ENCODE peak calls at places on chromosomes 11 and 22, in eight cellular contexts. D is neural progenitor cell, F is hepatocyte, O is HepG2, C is OCI-LY7, P is PC-3, J is GM23338, M is IMR-90. V is an unnamed sample.

GRCh38 chr22:42412744-42413220 is 19.4 kb downstream of the NFAM1 start:
- DNase-seq in D (peak; percentile 38), F (no peak), O (no peak), C (no peak), P (no peak), J (peak; percentile 75), M (no peak), V (no peak)

GRCh38 chr22:24200616-24201212 is 19.4 kb downstream of the SUSD2 start:
- DNase-seq in D (no peak), F (no peak), O (peak; percentile 86), C (no peak), P (peak; percentile 65), J (no peak), M (peak; percentile 51), V (peak; percentile 74)

GRCh38 chr11:75777461-75778110 is 9.0 kb downstream of the DGAT2 start:
- DNase-seq in D (no peak), F (no peak), O (no peak), C (no peak), P (peak; percentile 37), J (no peak), M (no peak), V (no peak)

GRCh38 chr11:9301720-9302119 is 12.7 kb downstream of the TMEM41B start:
- DNase-seq in D (no peak), F (no peak), O (no peak), C (no peak), P (no peak), J (no peak), M (no peak), V (no peak)

GRCh38 chr22:43013355-43014061 is 1.4 kb downstream of the PACSIN2 start:
- DNase-seq in D (no peak), F (peak; percentile 33), O (peak; percentile 27), C (peak; percentile 25), P (peak; percentile 35), J (no peak), M (no peak), V (peak; percentile 64)

GRCh38 chr22:31272522-31273446 is 19.5 kb downstream of the PIK3IP1 start:
- DNase-seq in D (peak; percentile 89), F (peak; percentile 83), O (peak; percentile 52), C (peak; percentile 66), P (peak; percentile 66), J (peak; percentile 91), M (peak; percentile 67), V (peak; percentile 67)

GRCh38 chr22:50627914-50628542 is at the start of gene ARSA:
- DNase-seq in D (peak; percentile 95), F (peak; percentile 92), O (peak; percentile 70), C (peak; percentile 90), P (peak; percentile 79), J (peak; percentile 88), M (peak; percentile 81), V (peak; percentile 77)

GRCh38 chr11:76067099-76067498 is 139.2 kb downstream of the WNT11 start:
- DNase-seq in D (no peak), F (no peak), O (no peak), C (no peak), P (no peak), J (no peak), M (peak; percentile 35), V (no peak)

GRCh38 chr11:76835928-76836612 is 24.6 kb upstream of the ACER3 start:
- DNase-seq in D (no peak), F (peak; percentile 53), O (no peak), C (no peak), P (peak; percentile 94), J (no peak), M (peak; percentile 68), V (peak; percentile 64)

GRCh38 chr22:35727436-35727835 is 9.8 kb downstream of the APOL5 start:
- DNase-seq in D (no peak), F (no peak), O (no peak), C (no peak), P (no peak), J (no peak), M (peak; percentile 50), V (no peak)

GRCh38 chr11:78319453-78319955 is 98.1 kb downstream of the GAB2 start:
- DNase-seq in D (no peak), F (peak; percentile 11), O (no peak), C (no peak), P (peak; percentile 8), J (no peak), M (peak; percentile 69), V (peak; percentile 36)

GRCh38 chr11:59069082-59069481 is 17.0 kb upstream of the GLYATL1B start:
- DNase-seq in D (no peak), F (no peak), O (no peak), C (no peak), P (peak; percentile 32), J (no peak), M (peak; percentile 5), V (no peak)

GRCh38 chr11:65822760-65823528 is 10.8 kb upstream of the SNX32 start:
- DNase-seq in D (no peak), F (no peak), O (no peak), C (no peak), P (no peak), J (no peak), M (no peak), V (no peak)

GRCh38 chr22:42127606-42128005 is 3.0 kb downstream of the CYP2D6 start:
- DNase-seq in D (no peak), F (no peak), O (no peak), C (no peak), P (no peak), J (no peak), M (no peak), V (no peak)

GRCh38 chr11:72352859-72353551 is 81.3 kb downstream of the CLPB start:
- DNase-seq in D (peak; percentile 67), F (peak; percentile 75), O (no peak), C (no peak), P (no peak), J (peak; percentile 61), M (peak; percentile 85), V (no peak)

GRCh38 chr11:24567380-24567779 is 70.5 kb downstream of the LUZP2 start:
- DNase-seq in D (no peak), F (no peak), O (no peak), C (no peak), P (no peak), J (no peak), M (no peak), V (no peak)
- H2AFZ ChIP-seq in D (no peak overlapping the region), F (no peak overlapping the region), O (no peak overlapping the region), C (no peak overlapping the region), P (no peak overlapping the region), J (no peak overlapping the region), M (no peak overlapping the region), V (peak overlapping the region; percentile 29)

GRCh38 chr22:38882972-38883622 is 11.1 kb upstream of the CBX6 start:
- DNase-seq in D (no peak), F (no peak), O (no peak), C (no peak), P (no peak), J (no peak), M (no peak), V (no peak)
- H2AFZ ChIP-seq in D (no peak overlapping the region), F (no peak overlapping the region), O (no peak overlapping the region), C (no peak overlapping the region), P (no peak overlapping the region), J (peak overlapping the region; percentile 53), M (peak overlapping the region; percentile 29), V (no peak overlapping the region)

GRCh38 chr11:88507771-88508557 is 170.4 kb upstream of the CTSC start:
- DNase-seq in D (peak; percentile 16), F (no peak), O (no peak), C (no peak), P (peak; percentile 35), J (peak; percentile 41), M (no peak), V (peak; percentile 16)
- H2AFZ ChIP-seq in D (peak overlapping the region; percentile 94), F (peak overlapping the region; percentile 97), O (no peak overlapping the region), C (no peak overlapping the region), P (no peak overlapping the region), J (peak overlapping the region; percentile 92), M (peak overlapping the region; percentile 53), V (peak overlapping the region; percentile 46)

GRCh38 chr11:91156041-91156440 is 933.2 kb upstream of the CHORDC1 start:
- DNase-seq in D (no peak), F (no peak), O (no peak), C (no peak), P (peak; percentile 26), J (no peak), M (no peak), V (no peak)

GRCh38 chr11:91163619-91164451 is 941.0 kb upstream of the CHORDC1 start:
- DNase-seq in D (no peak), F (peak; percentile 35), O (peak; percentile 2), C (no peak), P (peak; percentile 89), J (no peak), M (peak; percentile 34), V (peak; percentile 67)

GRCh38 chr11:91160661-91161060 is 937.8 kb upstream of the CHORDC1 start:
- DNase-seq in D (no peak), F (no peak), O (no peak), C (no peak), P (no peak), J (no peak), M (no peak), V (no peak)

GRCh38 chr11:91158297-91158696 is 935.4 kb upstream of the CHORDC1 start:
- DNase-seq in D (no peak), F (no peak), O (no peak), C (no peak), P (peak; percentile 6), J (no peak), M (no peak), V (no peak)

DNA sequence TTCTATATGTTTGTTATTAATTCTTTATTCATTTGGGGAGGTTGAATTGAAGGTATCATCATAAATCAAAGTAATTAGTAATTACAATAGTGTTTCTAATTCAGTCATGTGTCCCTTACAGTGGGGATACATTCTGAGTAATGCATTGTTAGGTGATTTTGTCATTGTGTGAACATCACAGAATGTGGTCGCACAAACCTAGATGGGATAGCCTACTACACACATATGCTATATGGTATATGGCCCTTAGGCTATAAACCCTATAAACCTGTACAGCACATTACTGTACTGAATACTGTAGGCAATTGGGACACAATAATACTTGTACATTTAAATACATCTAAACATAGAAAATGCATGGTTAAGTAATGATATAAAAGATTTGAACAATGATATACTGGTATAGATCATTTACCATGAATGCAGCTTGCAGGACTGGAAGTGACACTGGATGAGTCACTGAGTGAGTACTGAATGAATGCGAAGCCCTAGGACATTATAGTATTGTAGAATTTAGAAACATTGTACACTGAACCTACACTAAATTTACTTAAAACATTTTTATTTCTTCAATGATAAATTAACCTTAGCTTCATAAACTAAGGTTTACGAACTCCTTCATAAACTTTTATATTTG is 936.2 kb upstream of the CHORDC1 start:
- DNase-seq in D (no peak), F (no peak), O (no peak), C (no peak), P (peak; percentile 88), J (no peak), M (peak; percentile 25), V (peak; percentile 34)
- H2AFZ ChIP-seq in D (no peak overlapping the region), F (no peak overlapping the region), O (no peak overlapping the region), C (no peak overlapping the region), P (no peak overlapping the region), J (no peak overlapping the region), M (no peak overlapping the region), V (no peak overlapping the region)

DNA sequence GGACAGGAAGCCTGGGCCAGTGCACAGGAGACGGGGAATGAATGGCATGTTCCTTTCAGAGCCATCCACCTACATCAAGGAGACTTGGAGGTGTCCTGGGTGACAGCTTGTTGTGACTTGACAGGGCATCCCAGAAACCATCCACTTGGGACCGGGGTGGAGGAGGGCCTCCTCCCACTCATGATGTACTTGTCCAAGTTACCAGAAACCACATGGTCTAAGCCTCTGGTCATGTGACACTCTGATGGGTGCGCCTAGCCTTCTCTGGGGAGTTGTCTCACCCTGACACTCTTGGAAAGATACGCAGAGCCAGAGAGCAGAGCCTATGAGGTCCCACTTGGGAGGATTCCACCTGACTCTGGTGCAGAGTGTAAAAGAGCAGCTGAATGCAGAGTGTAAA is 21.6 kb upstream of the FXYD6 start:
- DNase-seq in D (no peak), F (no peak), O (no peak), C (no peak), P (no peak), J (no peak), M (no peak), V (no peak)
- H2AFZ ChIP-seq in D (no peak overlapping the region), F (no peak overlapping the region), O (no peak overlapping the region), C (no peak overlapping the region), P (no peak overlapping the region), J (no peak overlapping the region), M (no peak overlapping the region), V (no peak overlapping the region)

V was measured in endothelial cell of umbilical vein.